ENCODE peak calls at places on chromosomes 2 and 18, in four cellular contexts. I, P, Z and E are unnamed samples.
A peak's percentile ranks its signal among the peaks of the same experiment; 100 is the strongest.

GRCh38 chr2:128454980-128455709 is 136.5 kb upstream of the HS6ST1 start:
- DNase-seq in I (no peak), P (no peak), Z (no peak), E (no peak)

GRCh38 chr2:112189001-112189556 is 50.9 kb downstream of the FBLN7 start:
- DNase-seq in I (no peak), P (no peak), Z (no peak), E (no peak)

GRCh38 chr2:71326968-71327367 is 4.6 kb upstream of the ZNF638 start:
- DNase-seq in I (no peak), P (no peak), Z (no peak), E (no peak)

GRCh38 chr2:47221039-47221438 is 65.9 kb upstream of the STPG4 start:
- DNase-seq in I (no peak), P (no peak), Z (no peak), E (no peak)

GRCh38 chr18:34866739-34867138 is 156.6 kb downstream of the DTNA start:
- DNase-seq in I (no peak), P (no peak), Z (no peak), E (no peak)

GRCh38 chr2:226426292-226426736 is 373.3 kb downstream of the IRS1 start:
- DNase-seq in I (no peak), P (no peak), Z (no peak), E (no peak)

GRCh38 chr2:179140546-179140945 is 90.6 kb upstream of the CCDC141 start:
- DNase-seq in I (no peak), P (no peak), Z (no peak), E (no peak)

GRCh38 chr2:234136461-234136860 is 86.0 kb downstream of the SPP2 start:
- DNase-seq in I (no peak), P (no peak), Z (no peak), E (no peak)

GRCh38 chr2:205930209-205930608 is 155.8 kb downstream of the INO80D start:
- DNase-seq in I (no peak), P (no peak), Z (no peak), E (no peak)

GRCh38 chr2:68103026-68103425 is 40.2 kb upstream of the C1D start:
- DNase-seq in I (no peak), P (no peak), Z (no peak), E (no peak)

GRCh38 chr2:48600204-48600813 is 17.3 kb upstream of the GTF2A1L start:
- DNase-seq in I (no peak), P (peak; percentile 5), Z (no peak), E (no peak)

GRCh38 chr2:189880429-189880828 is 96.2 kb downstream of the PMS1 start:
- DNase-seq in I (no peak), P (no peak), Z (no peak), E (no peak)

GRCh38 chr2:28445448-28446258 is 50.2 kb upstream of the PLB1 start:
- DNase-seq in I (no peak), P (no peak), Z (no peak), E (no peak)

GRCh38 chr2:10717630-10718029 is 3.8 kb upstream of the ATP6V1C2 start:
- DNase-seq in I (no peak), P (no peak), Z (no peak), E (no peak)